ENCODE peak calls at places on chromosomes 1 and 21, in five cellular contexts. One of them, this sample, is unnamed.

GRCh38 chr21:41460578-41461527 is 34.8 kb downstream of the MX1 start:
- DNase-seq in K562: peak
- DNase-seq in body of pancreas: peak
- DNase-seq in heart right ventricle: peak
- DNase-seq in adrenal gland: peak
- DNase-seq in this sample: peak

GRCh38 chr1:109624215-109625010 is 4.8 kb downstream of the AMPD2 start:
- DNase-seq in K562: no peak
- DNase-seq in body of pancreas: no peak
- DNase-seq in heart right ventricle: no peak
- DNase-seq in adrenal gland: no peak
- DNase-seq in this sample: no peak

GRCh38 chr21:15592271-15592860 is 137.4 kb upstream of the USP25 start:
- DNase-seq in K562: no peak
- DNase-seq in body of pancreas: no peak
- DNase-seq in heart right ventricle: no peak
- DNase-seq in adrenal gland: no peak
- DNase-seq in this sample: no peak

GRCh38 chr1:150469291-150469690 is 17.9 kb upstream of the TARS2 start:
- DNase-seq in K562: no peak
- DNase-seq in body of pancreas: no peak
- DNase-seq in heart right ventricle: no peak
- DNase-seq in adrenal gland: no peak
- DNase-seq in this sample: no peak

GRCh38 chr1:63828322-63829044 is 54.7 kb downstream of the ROR1 start:
- DNase-seq in K562: no peak
- DNase-seq in body of pancreas: no peak
- DNase-seq in heart right ventricle: no peak
- DNase-seq in adrenal gland: no peak
- DNase-seq in this sample: no peak

GRCh38 chr1:151612506-151613274 is 840 bp downstream of the SNX27 start:
- DNase-seq in K562: peak
- DNase-seq in body of pancreas: peak
- DNase-seq in heart right ventricle: peak
- DNase-seq in adrenal gland: peak
- DNase-seq in this sample: peak

GRCh38 chr1:203127672-203128611 is at the start of gene ADORA1:
- DNase-seq in K562: peak
- DNase-seq in body of pancreas: peak
- DNase-seq in heart right ventricle: peak
- DNase-seq in adrenal gland: peak
- DNase-seq in this sample: peak

GRCh38 chr1:247390996-247391395 is 25.0 kb upstream of the NLRP3 start:
- DNase-seq in K562: no peak
- DNase-seq in body of pancreas: no peak
- DNase-seq in heart right ventricle: no peak
- DNase-seq in adrenal gland: no peak
- DNase-seq in this sample: no peak

GRCh38 chr1:19073311-19074186 is 117.1 kb upstream of the IFFO2 start:
- DNase-seq in K562: no peak
- DNase-seq in body of pancreas: no peak
- DNase-seq in heart right ventricle: peak
- DNase-seq in adrenal gland: no peak
- DNase-seq in this sample: peak

GRCh38 chr1:56967900-56968832 is 2.4 kb upstream of the C8B start:
- DNase-seq in K562: peak
- DNase-seq in body of pancreas: peak
- DNase-seq in heart right ventricle: peak
- DNase-seq in adrenal gland: no peak
- DNase-seq in this sample: no peak

GRCh38 chr1:3772715-3773571 is at the start of gene SMIM1:
- DNase-seq in K562: no peak
- DNase-seq in body of pancreas: peak
- DNase-seq in heart right ventricle: no peak
- DNase-seq in adrenal gland: no peak
- DNase-seq in this sample: no peak

GRCh38 chr1:15442119-15442518 is 3.9 kb downstream of the CTRC start:
- DNase-seq in K562: no peak
- DNase-seq in body of pancreas: no peak
- DNase-seq in heart right ventricle: no peak
- DNase-seq in adrenal gland: no peak
- DNase-seq in this sample: no peak

GRCh38 chr1:87113313-87113712 is 198.9 kb downstream of the HS2ST1 start:
- DNase-seq in K562: no peak
- DNase-seq in body of pancreas: no peak
- DNase-seq in heart right ventricle: no peak
- DNase-seq in adrenal gland: no peak
- DNase-seq in this sample: no peak

GRCh38 chr1:54379481-54380284 is 26.5 kb downstream of the SSBP3 start:
- DNase-seq in K562: no peak
- DNase-seq in body of pancreas: peak
- DNase-seq in heart right ventricle: peak
- DNase-seq in adrenal gland: peak
- DNase-seq in this sample: peak

GRCh38 chr1:217088521-217089221 is 365.4 kb upstream of the ESRRG start:
- DNase-seq in K562: no peak
- DNase-seq in body of pancreas: no peak
- DNase-seq in heart right ventricle: no peak
- DNase-seq in adrenal gland: no peak
- DNase-seq in this sample: no peak

GRCh38 chr1:171126504-171126903 is 35.8 kb downstream of the FMO3 start:
- DNase-seq in K562: no peak
- DNase-seq in body of pancreas: peak
- DNase-seq in heart right ventricle: peak
- DNase-seq in adrenal gland: no peak
- DNase-seq in this sample: no peak

GRCh38 chr1:36874271-36875017 is 159.9 kb downstream of the GRIK3 start:
- DNase-seq in K562: no peak
- DNase-seq in body of pancreas: no peak
- DNase-seq in heart right ventricle: no peak
- DNase-seq in adrenal gland: no peak
- DNase-seq in this sample: no peak

GRCh38 chr21:33069994-33070811 is at the start of gene OLIG1:
- DNase-seq in K562: no peak
- DNase-seq in body of pancreas: peak
- DNase-seq in heart right ventricle: peak
- DNase-seq in adrenal gland: no peak
- DNase-seq in this sample: peak

GRCh38 chr1:205565799-205566198 is 61.3 kb downstream of the CDK18 start:
- DNase-seq in K562: no peak
- DNase-seq in body of pancreas: peak
- DNase-seq in heart right ventricle: no peak
- DNase-seq in adrenal gland: no peak
- DNase-seq in this sample: no peak

GRCh38 chr1:198259336-198260109 is 102.7 kb downstream of the NEK7 start:
- DNase-seq in K562: no peak
- DNase-seq in body of pancreas: no peak
- DNase-seq in heart right ventricle: no peak
- DNase-seq in adrenal gland: no peak
- DNase-seq in this sample: no peak

GRCh38 chr1:159790237-159790917 is 9.6 kb downstream of the DUSP23 start:
- DNase-seq in K562: peak
- DNase-seq in body of pancreas: peak
- DNase-seq in heart right ventricle: no peak
- DNase-seq in adrenal gland: no peak
- DNase-seq in this sample: no peak

GRCh38 chr1:153365696-153366095 is 8.0 kb downstream of the S100A9 start:
- DNase-seq in K562: no peak
- DNase-seq in body of pancreas: no peak
- DNase-seq in heart right ventricle: no peak
- DNase-seq in adrenal gland: peak
- DNase-seq in this sample: no peak

GRCh38 chr1:77948841-77949424 is 29.9 kb downstream of the FUBP1 start:
- DNase-seq in K562: peak
- DNase-seq in body of pancreas: peak
- DNase-seq in heart right ventricle: no peak
- DNase-seq in adrenal gland: peak
- DNase-seq in this sample: no peak

GRCh38 chr1:240232548-240232947 is 140.9 kb downstream of the FMN2 start:
- DNase-seq in K562: no peak
- DNase-seq in body of pancreas: no peak
- DNase-seq in heart right ventricle: no peak
- DNase-seq in adrenal gland: no peak
- DNase-seq in this sample: no peak

GRCh38 chr1:33429332-33429731 is 1.6 kb downstream of the PHC2 start:
- DNase-seq in K562: no peak
- DNase-seq in body of pancreas: no peak
- DNase-seq in heart right ventricle: no peak
- DNase-seq in adrenal gland: no peak
- DNase-seq in this sample: no peak

GRCh38 chr1:41590331-41590730 is 105.8 kb upstream of the EDN2 start:
- DNase-seq in K562: no peak
- DNase-seq in body of pancreas: no peak
- DNase-seq in heart right ventricle: no peak
- DNase-seq in adrenal gland: no peak
- DNase-seq in this sample: no peak

GRCh38 chr1:15951341-15952153 is 24.4 kb downstream of the ZBTB17 start:
- DNase-seq in K562: peak
- DNase-seq in body of pancreas: no peak
- DNase-seq in heart right ventricle: no peak
- DNase-seq in adrenal gland: peak
- DNase-seq in this sample: no peak

GRCh38 chr1:67013573-67013972 is 40.4 kb downstream of the SLC35D1 start:
- DNase-seq in K562: peak
- DNase-seq in body of pancreas: no peak
- DNase-seq in heart right ventricle: no peak
- DNase-seq in adrenal gland: no peak
- DNase-seq in this sample: no peak

GRCh38 chr1:230827801-230828200 is 40.5 kb downstream of the C1orf198 start:
- DNase-seq in K562: no peak
- DNase-seq in body of pancreas: no peak
- DNase-seq in heart right ventricle: no peak
- DNase-seq in adrenal gland: no peak
- DNase-seq in this sample: no peak

GRCh38 chr1:10045480-10046355 is 13.0 kb downstream of the UBE4B start:
- DNase-seq in K562: peak
- DNase-seq in body of pancreas: peak
- DNase-seq in heart right ventricle: no peak
- DNase-seq in adrenal gland: peak
- DNase-seq in this sample: no peak

GRCh38 chr21:32921632-32922230 is 104.0 kb upstream of the OLIG2 start:
- DNase-seq in K562: peak
- DNase-seq in body of pancreas: peak
- DNase-seq in heart right ventricle: no peak
- DNase-seq in adrenal gland: no peak
- DNase-seq in this sample: no peak

DNA sequence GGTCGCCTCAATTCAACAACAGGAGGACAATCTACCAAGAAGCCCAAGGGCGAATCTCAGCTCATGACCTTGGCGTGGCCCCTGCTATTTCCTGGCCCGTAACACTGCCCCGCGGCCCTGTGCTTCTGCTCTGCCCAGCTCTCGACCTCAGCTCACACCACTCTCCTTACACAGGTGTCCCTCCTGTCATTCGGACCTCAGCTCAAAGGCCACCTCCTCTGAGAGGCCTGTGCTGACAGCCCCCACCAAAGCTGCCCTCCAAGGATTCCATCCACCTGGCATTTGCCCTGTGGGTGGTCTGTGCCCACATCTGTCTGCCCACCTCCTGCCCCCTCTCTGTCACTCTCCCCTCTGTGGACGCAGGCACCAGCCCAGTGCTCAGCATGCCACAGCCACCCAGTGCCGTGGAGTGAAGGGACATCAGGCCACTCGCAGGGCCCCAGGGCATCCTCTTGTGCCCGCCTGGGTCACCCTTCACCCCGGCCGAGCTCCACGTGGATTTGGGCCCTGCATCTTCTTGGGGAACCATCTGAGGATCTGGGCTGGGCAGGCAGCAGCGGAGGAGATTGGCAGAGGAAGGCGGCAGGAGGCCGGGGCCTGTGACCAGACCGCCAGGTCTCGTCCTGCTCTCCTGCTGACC is 70.3 kb downstream of the DHRS3 start:
- DNase-seq in K562: no peak
- DNase-seq in body of pancreas: no peak
- DNase-seq in heart right ventricle: no peak
- DNase-seq in adrenal gland: no peak
- DNase-seq in this sample: no peak
- H3K27ac ChIP-seq in K562: no peak
- H3K27ac ChIP-seq in body of pancreas: no peak
- H3K27ac ChIP-seq in heart right ventricle: peak
- H3K27ac ChIP-seq in adrenal gland: no peak
- H3K27ac ChIP-seq in this sample: no peak

DNA sequence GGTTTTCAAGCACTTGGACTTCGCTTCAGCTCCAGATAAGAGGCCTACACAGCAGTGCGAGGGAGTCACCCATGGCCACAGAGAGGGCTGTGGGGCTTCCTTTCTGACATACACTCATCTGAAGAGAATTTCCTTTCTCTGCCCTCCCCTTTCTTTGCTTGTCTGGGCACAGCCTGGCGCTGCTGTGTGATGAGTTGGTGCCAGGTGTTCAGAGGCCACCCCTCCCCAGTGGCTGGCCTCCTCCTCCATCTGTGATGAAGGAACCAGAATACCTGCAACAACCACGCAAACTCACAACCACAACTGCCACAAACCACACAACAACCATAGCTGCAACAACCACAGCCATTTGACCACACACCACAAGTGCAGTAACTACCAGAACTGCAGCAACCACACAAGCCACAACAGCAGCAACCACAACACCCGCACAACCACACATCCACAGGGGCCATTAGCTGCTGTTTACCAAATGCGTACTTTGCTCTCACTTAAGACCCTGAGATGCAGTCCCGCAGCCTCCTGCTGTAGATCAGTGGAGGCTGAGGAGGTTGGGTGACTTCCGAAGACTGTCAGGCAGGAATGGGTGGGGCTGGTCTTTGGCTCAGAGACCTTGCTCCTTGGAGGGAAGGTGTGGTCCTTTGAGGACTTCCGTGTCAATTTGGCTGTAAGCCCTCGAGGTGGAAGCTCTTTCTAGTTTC is 71.1 kb downstream of the IER5 start:
- DNase-seq in K562: no peak
- DNase-seq in body of pancreas: no peak
- DNase-seq in heart right ventricle: no peak
- DNase-seq in adrenal gland: no peak
- DNase-seq in this sample: no peak
- H3K27ac ChIP-seq in K562: no peak
- H3K27ac ChIP-seq in body of pancreas: no peak
- H3K27ac ChIP-seq in heart right ventricle: no peak
- H3K27ac ChIP-seq in adrenal gland: no peak
- H3K27ac ChIP-seq in this sample: no peak

GRCh38 chr1:174800221-174800791 is 199.4 kb upstream of the CACYBP start:
- DNase-seq in K562: no peak
- DNase-seq in body of pancreas: peak
- DNase-seq in heart right ventricle: no peak
- DNase-seq in adrenal gland: peak
- DNase-seq in this sample: peak
- H3K27ac ChIP-seq in K562: no peak
- H3K27ac ChIP-seq in body of pancreas: peak
- H3K27ac ChIP-seq in heart right ventricle: peak
- H3K27ac ChIP-seq in adrenal gland: no peak
- H3K27ac ChIP-seq in this sample: peak

DNA sequence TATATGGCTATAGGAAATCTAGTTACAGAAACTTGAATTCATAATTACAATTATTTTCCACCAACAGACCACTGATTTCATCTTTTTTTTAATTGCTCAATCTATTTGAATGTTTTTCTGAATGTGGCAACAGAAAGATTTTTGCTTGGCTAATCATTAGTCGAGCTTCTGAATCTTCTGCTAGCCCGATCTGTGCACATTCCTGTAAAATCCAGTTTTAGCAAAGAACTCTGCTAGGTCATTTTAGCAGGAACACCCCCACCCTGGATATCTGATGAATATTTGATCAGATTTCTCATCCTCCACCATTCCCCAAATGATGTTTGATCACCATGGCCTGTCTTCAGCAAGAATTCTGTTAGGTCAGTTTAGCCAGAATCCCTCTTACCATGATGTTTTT is 176.3 kb downstream of the LEPR start:
- DNase-seq in K562: no peak
- DNase-seq in body of pancreas: no peak
- DNase-seq in heart right ventricle: no peak
- DNase-seq in adrenal gland: no peak
- DNase-seq in this sample: no peak
- H3K27ac ChIP-seq in K562: no peak
- H3K27ac ChIP-seq in body of pancreas: no peak
- H3K27ac ChIP-seq in heart right ventricle: no peak
- H3K27ac ChIP-seq in adrenal gland: no peak
- H3K27ac ChIP-seq in this sample: no peak